ENCODE peak calls at places on chromosomes 7 and 10, in seven cellular contexts. One of them, this sample, is unnamed.

GRCh38 chr7:34756025-34756437 is 98.0 kb downstream of the NPSR1 start:
- DNase-seq in Right ventricle myocardium inferior: no peak
- DNase-seq in glomerular endothelial cell: no peak
- DNase-seq in osteocyte: no peak
- DNase-seq in NCI-H1105 treated with DMSO at 0.1 percent for 48 hours: peak
- DNase-seq in GM10248: no peak
- DNase-seq in AML-193: no peak
- DNase-seq in this sample: peak

GRCh38 chr7:148747274-148747673 is 48.6 kb downstream of the CUL1 start:
- DNase-seq in AML-193: no peak
- DNase-seq in glomerular endothelial cell: no peak
- DNase-seq in Right ventricle myocardium inferior: no peak
- DNase-seq in NCI-H1105 treated with DMSO at 0.1 percent for 48 hours: peak
- DNase-seq in GM10248: no peak
- DNase-seq in osteocyte: no peak
- DNase-seq in this sample: peak

GRCh38 chr10:80529604-80530003 is 8.1 kb upstream of the SH2D4B start:
- DNase-seq in glomerular endothelial cell: no peak
- DNase-seq in AML-193: peak
- DNase-seq in NCI-H1105 treated with DMSO at 0.1 percent for 48 hours: no peak
- DNase-seq in GM10248: no peak
- DNase-seq in osteocyte: no peak
- DNase-seq in Right ventricle myocardium inferior: no peak
- DNase-seq in this sample: no peak

GRCh38 chr10:74150151-74151056 is at the start of gene AP3M1:
- DNase-seq in Right ventricle myocardium inferior: peak
- DNase-seq in AML-193: peak
- DNase-seq in osteocyte: peak
- DNase-seq in GM10248: peak
- DNase-seq in glomerular endothelial cell: no peak
- DNase-seq in NCI-H1105 treated with DMSO at 0.1 percent for 48 hours: peak
- DNase-seq in this sample: no peak

GRCh38 chr10:58267713-58268453 is at the start of gene IPMK:
- DNase-seq in GM10248: peak
- DNase-seq in osteocyte: peak
- DNase-seq in Right ventricle myocardium inferior: peak
- DNase-seq in glomerular endothelial cell: no peak
- DNase-seq in AML-193: peak
- DNase-seq in NCI-H1105 treated with DMSO at 0.1 percent for 48 hours: peak
- DNase-seq in this sample: peak

GRCh38 chr7:37311282-37311868 is 137.3 kb downstream of the ELMO1 start:
- DNase-seq in glomerular endothelial cell: no peak
- DNase-seq in Right ventricle myocardium inferior: peak
- DNase-seq in osteocyte: no peak
- DNase-seq in AML-193: no peak
- DNase-seq in NCI-H1105 treated with DMSO at 0.1 percent for 48 hours: no peak
- DNase-seq in GM10248: no peak
- DNase-seq in this sample: peak

GRCh38 chr7:41559426-41559825 is 143.5 kb downstream of the INHBA start:
- DNase-seq in NCI-H1105 treated with DMSO at 0.1 percent for 48 hours: no peak
- DNase-seq in osteocyte: no peak
- DNase-seq in Right ventricle myocardium inferior: no peak
- DNase-seq in GM10248: no peak
- DNase-seq in AML-193: no peak
- DNase-seq in glomerular endothelial cell: no peak
- DNase-seq in this sample: no peak

GRCh38 chr7:56578612-56579011 is 462.4 kb upstream of the NUPR2 start:
- DNase-seq in AML-193: no peak
- DNase-seq in NCI-H1105 treated with DMSO at 0.1 percent for 48 hours: no peak
- DNase-seq in glomerular endothelial cell: no peak
- DNase-seq in GM10248: no peak
- DNase-seq in osteocyte: no peak
- DNase-seq in Right ventricle myocardium inferior: no peak
- DNase-seq in this sample: no peak

GRCh38 chr7:121519548-121520521 is 123.7 kb upstream of the FAM3C start:
- DNase-seq in NCI-H1105 treated with DMSO at 0.1 percent for 48 hours: no peak
- DNase-seq in Right ventricle myocardium inferior: no peak
- DNase-seq in AML-193: no peak
- DNase-seq in glomerular endothelial cell: no peak
- DNase-seq in osteocyte: no peak
- DNase-seq in GM10248: no peak
- DNase-seq in this sample: no peak

GRCh38 chr7:136857573-136857972 is 10.9 kb upstream of the CHRM2 start:
- DNase-seq in Right ventricle myocardium inferior: no peak
- DNase-seq in AML-193: peak
- DNase-seq in osteocyte: no peak
- DNase-seq in GM10248: no peak
- DNase-seq in glomerular endothelial cell: no peak
- DNase-seq in NCI-H1105 treated with DMSO at 0.1 percent for 48 hours: no peak
- DNase-seq in this sample: peak

GRCh38 chr7:46859963-46860475 is 721.9 kb downstream of the TNS3 start:
- DNase-seq in osteocyte: no peak
- DNase-seq in glomerular endothelial cell: no peak
- DNase-seq in GM10248: no peak
- DNase-seq in NCI-H1105 treated with DMSO at 0.1 percent for 48 hours: no peak
- DNase-seq in Right ventricle myocardium inferior: no peak
- DNase-seq in AML-193: no peak
- DNase-seq in this sample: peak

GRCh38 chr10:79376078-79376628 is 28.9 kb downstream of the PPIF start:
- DNase-seq in osteocyte: peak
- DNase-seq in Right ventricle myocardium inferior: no peak
- DNase-seq in GM10248: no peak
- DNase-seq in AML-193: no peak
- DNase-seq in glomerular endothelial cell: no peak
- DNase-seq in NCI-H1105 treated with DMSO at 0.1 percent for 48 hours: no peak
- DNase-seq in this sample: no peak

This sample was measured in left kidney.